ENCODE peak calls at places on chromosomes 2 and 18, in four cellular contexts. G, P, E and R are unnamed samples.
A peak's percentile ranks its signal among the peaks of the same experiment; 100 is the strongest.

GRCh38 chr2:220482751-220483150 is 855.3 kb downstream of the SLC4A3 start:
- DNase-seq in G (no peak), P (no peak), E (no peak), R (no peak)

GRCh38 chr2:12856934-12857660 is 140.4 kb downstream of the TRIB2 start:
- DNase-seq in G (no peak), P (no peak), E (no peak), R (no peak)

GRCh38 chr18:24656571-24656971 is 196.1 kb downstream of the HRH4 start:
- DNase-seq in G (no peak), P (no peak), E (no peak), R (no peak)

GRCh38 chr2:201807452-201807980 is 1.2 kb downstream of the CDK15 start:
- DNase-seq in G (no peak), P (peak; percentile 36), E (no peak), R (no peak)

GRCh38 chr2:39135678-39136259 is 14.9 kb upstream of the SOS1 start:
- DNase-seq in G (no peak), P (no peak), E (no peak), R (no peak)

GRCh38 chr2:53033416-53033815 is 734.2 kb upstream of the CHAC2 start:
- DNase-seq in G (no peak), P (no peak), E (no peak), R (no peak)

GRCh38 chr2:64277101-64277849 is 133.1 kb upstream of the PELI1 start:
- DNase-seq in G (no peak), P (no peak), E (no peak), R (peak; percentile 47)

GRCh38 chr2:50529600-50530218 is 502.2 kb downstream of the NRXN1 start:
- DNase-seq in G (no peak), P (peak; percentile 19), E (peak; percentile 40), R (no peak)

GRCh38 chr2:168348076-168348475 is 100.7 kb upstream of the STK39 start:
- DNase-seq in G (no peak), P (peak; percentile 40), E (peak; percentile 66), R (peak; percentile 66)

GRCh38 chr2:46915281-46915810 is at the start of gene MCFD2:
- DNase-seq in G (no peak), P (no peak), E (peak; percentile 30), R (no peak)

GRCh38 chr18:48583568-48583967 is 44.7 kb downstream of the CTIF start:
- DNase-seq in G (no peak), P (no peak), E (no peak), R (no peak)

GRCh38 chr2:174916270-174916930 is 88.8 kb downstream of the CHN1 start:
- DNase-seq in G (no peak), P (no peak), E (no peak), R (no peak)

GRCh38 chr2:17557596-17557995 is 17.1 kb downstream of the VSNL1 start:
- DNase-seq in G (no peak), P (no peak), E (no peak), R (no peak)

GRCh38 chr2:207401338-207401737 is 128.4 kb upstream of the CREB1 start:
- DNase-seq in G (no peak), P (no peak), E (no peak), R (no peak)

GRCh38 chr18:28766721-28767120 is 589.8 kb upstream of the CDH2 start:
- DNase-seq in G (no peak), P (no peak), E (no peak), R (no peak)

GRCh38 chr2:217610411-217610814 is 392.4 kb downstream of the TNS1 start:
- DNase-seq in G (no peak), P (no peak), E (no peak), R (no peak)

GRCh38 chr2:134771313-134771801 is 52.6 kb upstream of the TMEM163 start:
- DNase-seq in G (no peak), P (peak; percentile 11), E (no peak), R (no peak)

GRCh38 chr2:202950592-202950991 is 38.5 kb downstream of the CARF start:
- DNase-seq in G (no peak), P (no peak), E (peak; percentile 74), R (no peak)

GRCh38 chr2:29293830-29294438 is 178.7 kb downstream of the CLIP4 start:
- DNase-seq in G (no peak), P (no peak), E (peak; percentile 30), R (peak; percentile 83)

GRCh38 chr2:189261431-189261841 is 81.9 kb upstream of the COL5A2 start:
- DNase-seq in G (no peak), P (no peak), E (no peak), R (no peak)

GRCh38 chr2:23399674-23400261 is 14.8 kb downstream of the KLHL29 start:
- DNase-seq in G (no peak), P (no peak), E (no peak), R (no peak)

GRCh38 chr2:102114290-102114721 is 28.2 kb upstream of the IL1R1 start:
- DNase-seq in G (no peak), P (no peak), E (no peak), R (no peak)

GRCh38 chr2:151423760-151424159 is 14.1 kb downstream of the RIF1 start:
- DNase-seq in G (no peak), P (no peak), E (no peak), R (no peak)

GRCh38 chr2:54845514-54845913 is 122.1 kb downstream of the EML6 start:
- DNase-seq in G (no peak), P (no peak), E (no peak), R (no peak)

GRCh38 chr2:31163011-31163540 is 24.8 kb upstream of the GALNT14 start:
- DNase-seq in G (no peak), P (no peak), E (no peak), R (no peak)

GRCh38 chr2:213219816-213220215 is 64.4 kb upstream of the SPAG16 start:
- DNase-seq in G (no peak), P (no peak), E (no peak), R (no peak)

GRCh38 chr2:234133004-234133403 is 82.5 kb downstream of the SPP2 start:
- DNase-seq in G (no peak), P (no peak), E (no peak), R (no peak)
- TF ChIP-seq TEAD4 in G (no peak), P (no peak), E (no peak), R (no peak)

DNA sequence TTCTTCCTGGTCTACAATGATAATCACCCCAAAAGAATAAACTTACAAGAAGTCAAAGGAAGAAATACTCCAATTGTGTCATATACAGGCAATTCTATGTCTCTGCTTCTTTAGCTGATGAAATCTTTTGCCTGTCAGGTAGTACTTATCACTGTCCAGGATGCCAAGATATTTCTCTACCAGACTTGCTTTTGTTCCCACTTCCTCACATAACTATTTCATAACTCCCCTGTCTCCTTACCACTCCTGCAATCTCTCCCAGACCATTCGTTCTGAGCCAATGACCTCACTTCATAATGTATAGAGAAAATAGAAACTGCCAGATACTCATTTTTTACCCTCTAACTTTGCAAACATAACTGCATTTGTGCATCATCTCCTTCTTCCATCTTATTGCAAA is 39.1 kb downstream of the HNMT start:
- DNase-seq in G (no peak), P (no peak), E (no peak), R (no peak)
- TF ChIP-seq TEAD4 in G (no peak), P (no peak), E (no peak), R (no peak)

DNA sequence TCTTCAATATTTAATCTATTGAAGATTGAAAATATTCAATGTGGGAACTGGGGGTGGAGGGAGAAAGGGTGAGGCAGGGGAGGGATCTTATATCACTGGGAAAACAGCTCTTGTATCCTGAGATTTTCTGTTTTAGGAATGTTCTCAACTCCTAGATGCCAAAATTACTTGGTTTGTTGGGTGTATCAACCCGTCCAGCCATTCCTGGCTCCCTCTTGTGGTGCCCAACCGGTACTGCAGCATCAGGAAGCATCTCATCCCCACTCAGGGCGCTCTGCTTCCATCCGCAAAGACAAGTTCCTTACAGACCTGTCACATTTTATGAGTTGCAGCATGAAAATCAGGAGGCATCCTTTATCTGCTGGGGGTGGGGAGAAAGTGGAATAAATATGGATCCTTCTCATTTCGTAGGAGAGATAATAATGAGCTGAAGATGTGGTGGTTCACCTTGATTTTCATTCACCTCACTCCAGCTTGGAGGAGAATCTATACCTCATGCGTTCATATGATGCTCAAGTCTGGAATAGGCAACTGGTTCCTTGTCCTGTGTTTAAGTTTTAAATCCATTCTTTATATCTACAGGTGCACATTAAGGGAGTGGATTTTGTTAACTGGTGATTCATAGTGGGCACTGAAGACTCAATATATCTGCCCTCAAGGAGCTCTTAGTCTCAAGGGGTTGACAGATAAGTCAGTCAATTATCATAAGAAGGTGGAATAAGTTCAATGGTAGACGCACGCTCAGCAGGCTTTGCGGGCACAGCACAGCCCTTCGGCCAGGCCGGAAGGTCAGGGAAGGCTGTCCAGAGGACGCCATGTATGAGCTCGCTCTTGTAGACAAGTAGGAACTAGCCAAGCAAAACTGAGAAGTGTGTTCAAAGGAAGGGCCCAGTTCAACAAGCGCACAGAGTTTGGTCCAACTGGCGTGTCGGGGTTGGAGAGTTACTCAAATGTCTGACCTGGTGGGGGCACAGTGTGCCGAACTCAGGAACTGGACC is 127.3 kb downstream of the RNF144A start:
- DNase-seq in G (peak; percentile 19), P (peak; percentile 81), E (peak; percentile 73), R (peak; percentile 67)
- TF ChIP-seq TEAD4 in G (no peak), P (no peak), E (no peak), R (no peak)

DNA sequence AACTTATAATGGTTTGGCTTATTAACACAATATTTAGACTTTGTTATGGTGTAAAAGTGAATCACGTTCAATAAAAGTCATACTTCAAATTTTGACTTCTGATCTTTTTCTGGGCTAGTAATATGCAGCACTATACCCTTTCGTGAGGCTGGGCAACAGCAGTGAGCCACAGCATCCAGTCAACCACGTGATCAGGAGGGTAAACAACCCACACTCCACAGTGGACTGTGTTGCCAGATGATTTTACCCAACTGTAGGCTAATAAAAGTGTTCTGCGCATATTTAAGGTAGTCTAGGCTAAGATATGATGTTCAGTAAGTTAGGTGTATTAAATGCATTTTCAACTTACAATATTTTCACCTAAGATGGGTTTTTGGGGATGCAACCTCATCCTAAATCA is 148.6 kb downstream of the ZNF385B start:
- DNase-seq in G (no peak), P (no peak), E (no peak), R (no peak)
- TF ChIP-seq TEAD4 in G (no peak), P (no peak), E (no peak), R (no peak)

GRCh38 chr2:112004246-112004645 is 50.8 kb upstream of the TMEM87B start:
- DNase-seq in G (no peak), P (no peak), E (no peak), R (no peak)
- TF ChIP-seq TEAD4 in G (no peak), P (no peak), E (no peak), R (no peak)

GRCh38 chr2:240123821-240124650 is 12.1 kb downstream of the COPS9 start:
- DNase-seq in G (no peak), P (peak; percentile 9), E (no peak), R (no peak)

GRCh38 chr2:240121190-240121589 is 14.9 kb downstream of the COPS9 start:
- DNase-seq in G (no peak), P (no peak), E (no peak), R (no peak)

GRCh38 chr2:240125749-240126148 is 10.4 kb downstream of the COPS9 start:
- DNase-seq in G (no peak), P (no peak), E (no peak), R (no peak)

GRCh38 chr2:240124651-240125030 is 11.5 kb downstream of the COPS9 start:
- DNase-seq in G (no peak), P (no peak), E (no peak), R (no peak)

GRCh38 chr2:240121675-240122074 is 14.4 kb downstream of the COPS9 start:
- DNase-seq in G (no peak), P (peak; percentile 22), E (no peak), R (no peak)
- TF ChIP-seq TEAD4 in G (no peak), P (no peak), E (no peak), R (no peak)